ENCODE peak calls at places on chromosomes 13 and 19, in six cellular contexts. J is stimulated activated CD4-positive, alpha-beta T cell treated with anti-CD3 and anti-CD28 coated beads, TNF-alpha, amount 100 ng/mL, for 24 hours; B is ELR; C is NCI-H748 treated with DMSO at 0.1 percent for 48 hours; I is activated T-helper 1 cell treated with Interleukin-2 at 50 U/mL for 16 hours; F is BJ. K is an unnamed sample.

GRCh38 chr13:76397413-76397812 is 488.8 kb downstream of the KCTD12 start:
- DNase-seq in J (no peak), B (no peak), C (no peak), I (no peak), F (no peak), K (no peak)

GRCh38 chr19:17997969-17998826 is 9.8 kb upstream of the ARRDC2 start:
- DNase-seq in J (no peak), B (peak), C (no peak), I (no peak), F (no peak), K (no peak)

GRCh38 chr19:13260883-13261653 is 110.9 kb downstream of the IER2 start:
- DNase-seq in J (peak), B (peak), C (no peak), I (no peak), F (peak), K (peak)

GRCh38 chr19:45045671-45046353 is 7.0 kb downstream of the CLASRP start:
- DNase-seq in J (no peak), B (no peak), C (no peak), I (no peak), F (no peak), K (no peak)

GRCh38 chr19:5968431-5969373 is 9.2 kb downstream of the RANBP3 start:
- DNase-seq in J (no peak), B (no peak), C (no peak), I (no peak), F (no peak), K (no peak)

GRCh38 chr19:8192227-8192820 is 16.8 kb upstream of the CERS4 start:
- DNase-seq in J (no peak), B (no peak), C (no peak), I (no peak), F (no peak), K (no peak)

GRCh38 chr13:97301382-97302095 is 79.4 kb downstream of the MBNL2 start:
- DNase-seq in J (no peak), B (no peak), C (no peak), I (no peak), F (no peak), K (no peak)

GRCh38 chr13:79282976-79283375 is 123.1 kb downstream of the RBM26 start:
- DNase-seq in J (no peak), B (peak), C (no peak), I (no peak), F (no peak), K (no peak)

GRCh38 chr13:35714588-35714987 is 238.1 kb upstream of the MAB21L1 start:
- DNase-seq in J (no peak), B (no peak), C (no peak), I (no peak), F (no peak), K (no peak)

GRCh38 chr19:3644351-3645066 is 17.9 kb upstream of the CACTIN start:
- DNase-seq in J (no peak), B (peak), C (no peak), I (no peak), F (no peak), K (no peak)

GRCh38 chr19:435056-435706 is 25.7 kb downstream of the SHC2 start:
- DNase-seq in J (no peak), B (no peak), C (no peak), I (no peak), F (no peak), K (no peak)

GRCh38 chr13:87398047-87398446 is 273.1 kb upstream of the SLITRK5 start:
- DNase-seq in J (no peak), B (no peak), C (no peak), I (no peak), F (no peak), K (no peak)

K was measured in AG04450.